ENCODE peak calls at places on chromosomes 5 and 9, in ten cellular contexts. One of them, this sample, is unnamed.

GRCh38 chr5:171612749-171613148 is 172.9 kb upstream of the SMIM23 start:
- DNase-seq in activated naive CD4-positive, alpha-beta T cell: no peak
- DNase-seq in stimulated activated CD8-positive, alpha-beta memory T cell treated with anti-CD3 and anti-CD28 coated beads, Interleukin-15, amount 100 ng/mL, for 1 hour: no peak
- DNase-seq in neuronal stem cell: no peak
- DNase-seq in HTR-8/SVneo: no peak
- DNase-seq in cardiac muscle cell: no peak
- DNase-seq in aorta: no peak
- DNase-seq in stimulated activated CD4-positive, alpha-beta T cell treated with anti-CD3 and anti-CD28 coated beads, TNF-alpha, amount 100 ng/mL, for 24 hours: no peak
- DNase-seq in GM18507: no peak
- DNase-seq in iris pigment epithelial cell: no peak
- DNase-seq in this sample: no peak

GRCh38 chr9:1050125-1050895 is at the start of gene DMRT2:
- DNase-seq in activated naive CD4-positive, alpha-beta T cell: no peak
- DNase-seq in stimulated activated CD8-positive, alpha-beta memory T cell treated with anti-CD3 and anti-CD28 coated beads, Interleukin-15, amount 100 ng/mL, for 1 hour: no peak
- DNase-seq in neuronal stem cell: peak
- DNase-seq in HTR-8/SVneo: no peak
- DNase-seq in cardiac muscle cell: peak
- DNase-seq in aorta: peak
- DNase-seq in stimulated activated CD4-positive, alpha-beta T cell treated with anti-CD3 and anti-CD28 coated beads, TNF-alpha, amount 100 ng/mL, for 24 hours: no peak
- DNase-seq in GM18507: no peak
- DNase-seq in iris pigment epithelial cell: peak
- DNase-seq in this sample: peak

GRCh38 chr5:154967419-154968024 is 26.6 kb downstream of the MRPL22 start:
- DNase-seq in activated naive CD4-positive, alpha-beta T cell: no peak
- DNase-seq in stimulated activated CD8-positive, alpha-beta memory T cell treated with anti-CD3 and anti-CD28 coated beads, Interleukin-15, amount 100 ng/mL, for 1 hour: no peak
- DNase-seq in neuronal stem cell: no peak
- DNase-seq in HTR-8/SVneo: peak
- DNase-seq in cardiac muscle cell: peak
- DNase-seq in aorta: no peak
- DNase-seq in stimulated activated CD4-positive, alpha-beta T cell treated with anti-CD3 and anti-CD28 coated beads, TNF-alpha, amount 100 ng/mL, for 24 hours: no peak
- DNase-seq in GM18507: no peak
- DNase-seq in iris pigment epithelial cell: peak
- DNase-seq in this sample: no peak

GRCh38 chr5:86617756-86618577 is at the start of gene COX7C:
- DNase-seq in activated naive CD4-positive, alpha-beta T cell: peak
- DNase-seq in stimulated activated CD8-positive, alpha-beta memory T cell treated with anti-CD3 and anti-CD28 coated beads, Interleukin-15, amount 100 ng/mL, for 1 hour: peak
- DNase-seq in neuronal stem cell: peak
- DNase-seq in HTR-8/SVneo: peak
- DNase-seq in cardiac muscle cell: peak
- DNase-seq in aorta: peak
- DNase-seq in stimulated activated CD4-positive, alpha-beta T cell treated with anti-CD3 and anti-CD28 coated beads, TNF-alpha, amount 100 ng/mL, for 24 hours: peak
- DNase-seq in GM18507: peak
- DNase-seq in iris pigment epithelial cell: peak
- DNase-seq in this sample: peak

GRCh38 chr5:157735991-157736390 is 4.8 kb downstream of the THG1L start:
- DNase-seq in activated naive CD4-positive, alpha-beta T cell: no peak
- DNase-seq in stimulated activated CD8-positive, alpha-beta memory T cell treated with anti-CD3 and anti-CD28 coated beads, Interleukin-15, amount 100 ng/mL, for 1 hour: no peak
- DNase-seq in neuronal stem cell: no peak
- DNase-seq in HTR-8/SVneo: no peak
- DNase-seq in cardiac muscle cell: no peak
- DNase-seq in aorta: no peak
- DNase-seq in stimulated activated CD4-positive, alpha-beta T cell treated with anti-CD3 and anti-CD28 coated beads, TNF-alpha, amount 100 ng/mL, for 24 hours: no peak
- DNase-seq in GM18507: no peak
- DNase-seq in iris pigment epithelial cell: no peak
- DNase-seq in this sample: no peak

GRCh38 chr9:35102465-35102768 is 514 bp downstream of the STOML2 start:
- DNase-seq in activated naive CD4-positive, alpha-beta T cell: peak
- DNase-seq in stimulated activated CD8-positive, alpha-beta memory T cell treated with anti-CD3 and anti-CD28 coated beads, Interleukin-15, amount 100 ng/mL, for 1 hour: no peak
- DNase-seq in neuronal stem cell: no peak
- DNase-seq in HTR-8/SVneo: no peak
- DNase-seq in cardiac muscle cell: no peak
- DNase-seq in aorta: peak
- DNase-seq in stimulated activated CD4-positive, alpha-beta T cell treated with anti-CD3 and anti-CD28 coated beads, TNF-alpha, amount 100 ng/mL, for 24 hours: no peak
- DNase-seq in GM18507: no peak
- DNase-seq in iris pigment epithelial cell: peak
- DNase-seq in this sample: no peak

GRCh38 chr5:52743970-52744369 is 43.7 kb upstream of the ITGA1 start:
- DNase-seq in activated naive CD4-positive, alpha-beta T cell: peak
- DNase-seq in stimulated activated CD8-positive, alpha-beta memory T cell treated with anti-CD3 and anti-CD28 coated beads, Interleukin-15, amount 100 ng/mL, for 1 hour: no peak
- DNase-seq in neuronal stem cell: no peak
- DNase-seq in HTR-8/SVneo: no peak
- DNase-seq in cardiac muscle cell: no peak
- DNase-seq in aorta: no peak
- DNase-seq in stimulated activated CD4-positive, alpha-beta T cell treated with anti-CD3 and anti-CD28 coated beads, TNF-alpha, amount 100 ng/mL, for 24 hours: no peak
- DNase-seq in GM18507: no peak
- DNase-seq in iris pigment epithelial cell: peak
- DNase-seq in this sample: no peak

GRCh38 chr5:95283761-95284511 is 958 bp downstream of the MCTP1 start:
- DNase-seq in activated naive CD4-positive, alpha-beta T cell: no peak
- DNase-seq in stimulated activated CD8-positive, alpha-beta memory T cell treated with anti-CD3 and anti-CD28 coated beads, Interleukin-15, amount 100 ng/mL, for 1 hour: no peak
- DNase-seq in neuronal stem cell: peak
- DNase-seq in HTR-8/SVneo: peak
- DNase-seq in cardiac muscle cell: peak
- DNase-seq in aorta: peak
- DNase-seq in stimulated activated CD4-positive, alpha-beta T cell treated with anti-CD3 and anti-CD28 coated beads, TNF-alpha, amount 100 ng/mL, for 24 hours: no peak
- DNase-seq in GM18507: no peak
- DNase-seq in iris pigment epithelial cell: peak
- DNase-seq in this sample: peak

GRCh38 chr9:104088416-104088815 is 5.7 kb upstream of the SMC2 start:
- DNase-seq in activated naive CD4-positive, alpha-beta T cell: no peak
- DNase-seq in stimulated activated CD8-positive, alpha-beta memory T cell treated with anti-CD3 and anti-CD28 coated beads, Interleukin-15, amount 100 ng/mL, for 1 hour: no peak
- DNase-seq in neuronal stem cell: no peak
- DNase-seq in HTR-8/SVneo: no peak
- DNase-seq in cardiac muscle cell: no peak
- DNase-seq in aorta: no peak
- DNase-seq in stimulated activated CD4-positive, alpha-beta T cell treated with anti-CD3 and anti-CD28 coated beads, TNF-alpha, amount 100 ng/mL, for 24 hours: no peak
- DNase-seq in GM18507: no peak
- DNase-seq in iris pigment epithelial cell: no peak
- DNase-seq in this sample: no peak

GRCh38 chr5:178602752-178603151 is 12.6 kb upstream of the COL23A1 start:
- DNase-seq in activated naive CD4-positive, alpha-beta T cell: no peak
- DNase-seq in stimulated activated CD8-positive, alpha-beta memory T cell treated with anti-CD3 and anti-CD28 coated beads, Interleukin-15, amount 100 ng/mL, for 1 hour: no peak
- DNase-seq in neuronal stem cell: no peak
- DNase-seq in HTR-8/SVneo: no peak
- DNase-seq in cardiac muscle cell: no peak
- DNase-seq in aorta: no peak
- DNase-seq in stimulated activated CD4-positive, alpha-beta T cell treated with anti-CD3 and anti-CD28 coated beads, TNF-alpha, amount 100 ng/mL, for 24 hours: no peak
- DNase-seq in GM18507: no peak
- DNase-seq in iris pigment epithelial cell: peak
- DNase-seq in this sample: no peak

GRCh38 chr5:143315929-143316328 is 87.6 kb downstream of the NR3C1 start:
- DNase-seq in activated naive CD4-positive, alpha-beta T cell: no peak
- DNase-seq in stimulated activated CD8-positive, alpha-beta memory T cell treated with anti-CD3 and anti-CD28 coated beads, Interleukin-15, amount 100 ng/mL, for 1 hour: no peak
- DNase-seq in neuronal stem cell: no peak
- DNase-seq in HTR-8/SVneo: no peak
- DNase-seq in cardiac muscle cell: no peak
- DNase-seq in aorta: no peak
- DNase-seq in stimulated activated CD4-positive, alpha-beta T cell treated with anti-CD3 and anti-CD28 coated beads, TNF-alpha, amount 100 ng/mL, for 24 hours: no peak
- DNase-seq in GM18507: no peak
- DNase-seq in iris pigment epithelial cell: no peak
- DNase-seq in this sample: no peak

GRCh38 chr5:17694922-17695321 is 60.7 kb downstream of the TAF11L14 start:
- DNase-seq in activated naive CD4-positive, alpha-beta T cell: no peak
- DNase-seq in stimulated activated CD8-positive, alpha-beta memory T cell treated with anti-CD3 and anti-CD28 coated beads, Interleukin-15, amount 100 ng/mL, for 1 hour: no peak
- DNase-seq in neuronal stem cell: no peak
- DNase-seq in HTR-8/SVneo: no peak
- DNase-seq in cardiac muscle cell: no peak
- DNase-seq in aorta: no peak
- DNase-seq in stimulated activated CD4-positive, alpha-beta T cell treated with anti-CD3 and anti-CD28 coated beads, TNF-alpha, amount 100 ng/mL, for 24 hours: no peak
- DNase-seq in GM18507: no peak
- DNase-seq in iris pigment epithelial cell: peak
- DNase-seq in this sample: no peak

GRCh38 chr9:127566351-127567001 is 45.6 kb upstream of the STXBP1 start:
- DNase-seq in activated naive CD4-positive, alpha-beta T cell: no peak
- DNase-seq in stimulated activated CD8-positive, alpha-beta memory T cell treated with anti-CD3 and anti-CD28 coated beads, Interleukin-15, amount 100 ng/mL, for 1 hour: no peak
- DNase-seq in neuronal stem cell: no peak
- DNase-seq in HTR-8/SVneo: no peak
- DNase-seq in cardiac muscle cell: no peak
- DNase-seq in aorta: no peak
- DNase-seq in stimulated activated CD4-positive, alpha-beta T cell treated with anti-CD3 and anti-CD28 coated beads, TNF-alpha, amount 100 ng/mL, for 24 hours: no peak
- DNase-seq in GM18507: no peak
- DNase-seq in iris pigment epithelial cell: no peak
- DNase-seq in this sample: peak

GRCh38 chr9:79134654-79135053 is 437.1 kb upstream of the TLE4 start:
- DNase-seq in activated naive CD4-positive, alpha-beta T cell: no peak
- DNase-seq in stimulated activated CD8-positive, alpha-beta memory T cell treated with anti-CD3 and anti-CD28 coated beads, Interleukin-15, amount 100 ng/mL, for 1 hour: no peak
- DNase-seq in neuronal stem cell: peak
- DNase-seq in HTR-8/SVneo: peak
- DNase-seq in cardiac muscle cell: peak
- DNase-seq in aorta: no peak
- DNase-seq in stimulated activated CD4-positive, alpha-beta T cell treated with anti-CD3 and anti-CD28 coated beads, TNF-alpha, amount 100 ng/mL, for 24 hours: no peak
- DNase-seq in GM18507: no peak
- DNase-seq in iris pigment epithelial cell: peak
- DNase-seq in this sample: no peak

GRCh38 chr5:96934291-96934694 is 1.6 kb upstream of the LNPEP start:
- DNase-seq in activated naive CD4-positive, alpha-beta T cell: no peak
- DNase-seq in stimulated activated CD8-positive, alpha-beta memory T cell treated with anti-CD3 and anti-CD28 coated beads, Interleukin-15, amount 100 ng/mL, for 1 hour: no peak
- DNase-seq in neuronal stem cell: no peak
- DNase-seq in HTR-8/SVneo: peak
- DNase-seq in cardiac muscle cell: peak
- DNase-seq in aorta: no peak
- DNase-seq in stimulated activated CD4-positive, alpha-beta T cell treated with anti-CD3 and anti-CD28 coated beads, TNF-alpha, amount 100 ng/mL, for 24 hours: no peak
- DNase-seq in GM18507: no peak
- DNase-seq in iris pigment epithelial cell: no peak
- DNase-seq in this sample: no peak

GRCh38 chr9:18544456-18544855 is 70.5 kb downstream of the ADAMTSL1 start:
- DNase-seq in activated naive CD4-positive, alpha-beta T cell: no peak
- DNase-seq in stimulated activated CD8-positive, alpha-beta memory T cell treated with anti-CD3 and anti-CD28 coated beads, Interleukin-15, amount 100 ng/mL, for 1 hour: no peak
- DNase-seq in neuronal stem cell: no peak
- DNase-seq in HTR-8/SVneo: no peak
- DNase-seq in cardiac muscle cell: no peak
- DNase-seq in aorta: no peak
- DNase-seq in stimulated activated CD4-positive, alpha-beta T cell treated with anti-CD3 and anti-CD28 coated beads, TNF-alpha, amount 100 ng/mL, for 24 hours: no peak
- DNase-seq in GM18507: no peak
- DNase-seq in iris pigment epithelial cell: peak
- DNase-seq in this sample: no peak

This sample was measured in stomach.